ENCODE peak calls at places on chromosomes 13 and 19, in six cellular contexts. S, X, K, E, Q and P are unnamed samples.
A peak's percentile ranks its signal among the peaks of the same experiment; 100 is the strongest.

GRCh38 chr13:111912991-111913781 is 153.8 kb upstream of the SOX1 start:
- DNase-seq in S (no peak), X (no peak), K (no peak), E (no peak), Q (no peak), P (no peak)

GRCh38 chr19:35055715-35056179 is 14.2 kb downstream of the HPN start:
- DNase-seq in S (no peak), X (no peak), K (no peak), E (no peak), Q (no peak), P (no peak)

GRCh38 chr19:58544591-58545285 is 874 bp downstream of the TRIM28 start:
- DNase-seq in S (peak; percentile 69), X (peak; percentile 69), K (peak; percentile 66), E (no peak), Q (no peak), P (peak; percentile 33)

GRCh38 chr13:44703371-44703770 is 127.2 kb upstream of the TSC22D1 start:
- DNase-seq in S (peak; percentile 83), X (no peak), K (peak; percentile 27), E (peak; percentile 65), Q (no peak), P (peak; percentile 86)

GRCh38 chr19:28553005-28553404 is 659.9 kb downstream of the UQCRFS1 start:
- DNase-seq in S (no peak), X (no peak), K (no peak), E (no peak), Q (no peak), P (no peak)

GRCh38 chr19:51094696-51095279 is 12.1 kb upstream of the KLK14 start:
- DNase-seq in S (peak; percentile 18), X (no peak), K (peak; percentile 25), E (no peak), Q (no peak), P (no peak)

GRCh38 chr13:36414461-36414860 is 17.8 kb upstream of the CCNA1 start:
- DNase-seq in S (no peak), X (no peak), K (no peak), E (no peak), Q (no peak), P (no peak)

GRCh38 chr19:16463991-16464575 is 7.7 kb downstream of the EPS15L1 start:
- DNase-seq in S (peak; percentile 46), X (no peak), K (peak; percentile 29), E (peak; percentile 56), Q (no peak), P (no peak)

GRCh38 chr19:35169226-35169995 is 14.9 kb downstream of the FXYD5 start:
- DNase-seq in S (no peak), X (no peak), K (no peak), E (no peak), Q (peak; percentile 37), P (no peak)

GRCh38 chr19:50357178-50358100 is 8.0 kb downstream of the NAPSA start:
- DNase-seq in S (peak; percentile 66), X (peak; percentile 83), K (peak; percentile 69), E (peak; percentile 26), Q (peak; percentile 93), P (peak; percentile 52)

GRCh38 chr13:72400859-72401258 is 326.6 kb downstream of the MZT1 start:
- DNase-seq in S (no peak), X (no peak), K (no peak), E (no peak), Q (no peak), P (no peak)

GRCh38 chr19:27794444-27795042 is 1418.4 kb downstream of the UQCRFS1 start:
- DNase-seq in S (peak; percentile 63), X (no peak), K (peak; percentile 44), E (peak; percentile 16), Q (peak; percentile 61), P (peak; percentile 40)

GRCh38 chr19:10238172-10238783 is 7.1 kb upstream of the S1PR2 start:
- DNase-seq in S (peak; percentile 77), X (no peak), K (peak; percentile 96), E (no peak), Q (peak; percentile 53), P (peak; percentile 91)

GRCh38 chr19:38774181-38774950 is 1.0 kb upstream of the LGALS7 start:
- DNase-seq in S (no peak), X (no peak), K (no peak), E (no peak), Q (peak; percentile 50), P (no peak)

GRCh38 chr19:12774588-12775555 is at the start of gene HOOK2:
- DNase-seq in S (no peak), X (no peak), K (no peak), E (no peak), Q (peak; percentile 93), P (no peak)

GRCh38 chr13:109667754-109668360 is 118.5 kb downstream of the IRS2 start:
- DNase-seq in S (no peak), X (no peak), K (peak; percentile 10), E (no peak), Q (no peak), P (no peak)

GRCh38 chr13:95779522-95779921 is 102.6 kb downstream of the DNAJC3 start:
- DNase-seq in S (no peak), X (no peak), K (no peak), E (no peak), Q (no peak), P (no peak)

GRCh38 chr13:51557875-51558604 is 26.2 kb upstream of the WDFY2 start:
- DNase-seq in S (peak; percentile 87), X (no peak), K (peak; percentile 84), E (peak; percentile 89), Q (no peak), P (peak; percentile 74)

GRCh38 chr13:86922936-86923335 is 748.2 kb upstream of the SLITRK5 start:
- DNase-seq in S (no peak), X (no peak), K (no peak), E (peak; percentile 17), Q (no peak), P (no peak)

GRCh38 chr13:110123041-110123809 is 183.7 kb downstream of the COL4A1 start:
- DNase-seq in S (no peak), X (no peak), K (no peak), E (peak; percentile 60), Q (no peak), P (no peak)

GRCh38 chr13:43936630-43937029 is 56.9 kb downstream of the LACC1 start:
- DNase-seq in S (no peak), X (no peak), K (no peak), E (no peak), Q (no peak), P (peak; percentile 33)

GRCh38 chr19:2056810-2057192 is 5.8 kb upstream of the MKNK2 start:
- DNase-seq in S (no peak), X (no peak), K (no peak), E (no peak), Q (no peak), P (no peak)

GRCh38 chr19:56720281-56720680 is 48.7 kb upstream of the ZNF835 start:
- DNase-seq in S (no peak), X (no peak), K (peak; percentile 0), E (no peak), Q (no peak), P (no peak)

GRCh38 chr19:16051254-16052025 is 24.9 kb upstream of the TPM4 start:
- DNase-seq in S (peak; percentile 50), X (peak; percentile 16), K (peak; percentile 58), E (no peak), Q (no peak), P (no peak)

GRCh38 chr13:46472384-46472783 is 80.6 kb upstream of the LRCH1 start:
- DNase-seq in S (no peak), X (no peak), K (no peak), E (no peak), Q (no peak), P (no peak)

GRCh38 chr13:33126909-33127607 is 110.8 kb downstream of the KL start:
- DNase-seq in S (peak; percentile 81), X (no peak), K (peak; percentile 55), E (peak; percentile 52), Q (peak; percentile 81), P (peak; percentile 34)

GRCh38 chr13:37175996-37176395 is 70.5 kb upstream of the CSNK1A1L start:
- DNase-seq in S (peak; percentile 91), X (no peak), K (peak; percentile 96), E (peak; percentile 86), Q (no peak), P (peak; percentile 98)

GRCh38 chr13:99471231-99472202 is 29.8 kb upstream of the TM9SF2 start:
- DNase-seq in S (peak; percentile 41), X (no peak), K (peak; percentile 30), E (no peak), Q (no peak), P (peak; percentile 32)

GRCh38 chr13:91133941-91134772 is 213.3 kb upstream of the MIR17HG start:
- DNase-seq in S (peak; percentile 54), X (no peak), K (peak; percentile 80), E (peak; percentile 45), Q (no peak), P (peak; percentile 44)

GRCh38 chr13:28326081-28326480 is 168.8 kb downstream of the FLT1 start:
- DNase-seq in S (peak; percentile 82), X (no peak), K (no peak), E (no peak), Q (no peak), P (peak; percentile 67)

GRCh38 chr19:55632463-55632834 is 8.1 kb upstream of the ZNF784 start:
- DNase-seq in S (peak; percentile 89), X (peak; percentile 88), K (peak; percentile 97), E (peak; percentile 84), Q (no peak), P (peak; percentile 95)

GRCh38 chr19:6378036-6378435 is 2.3 kb upstream of the PSPN start:
- DNase-seq in S (peak; percentile 80), X (no peak), K (peak; percentile 47), E (peak; percentile 68), Q (no peak), P (peak; percentile 84)